ENCODE peak calls at places on chromosomes 1 and 21, in nine cellular contexts. C, N, Q, V, S, F, P, K and W are unnamed samples.

GRCh38 chr1:22295856-22296255 is 153.0 kb upstream of the WNT4 start:
- DNase-seq in P (no peak), Q (no peak), K (no peak), C (no peak), V (no peak), S (no peak), F (no peak), N (no peak), W (no peak)

GRCh38 chr1:209769171-209769904 is 13.5 kb downstream of the TRAF3IP3 start:
- DNase-seq in V (peak; percentile 90), P (peak; percentile 77), N (peak; percentile 90), C (peak; percentile 34), F (peak; percentile 91), S (peak; percentile 64), K (peak; percentile 91), Q (no peak), W (peak; percentile 76)

GRCh38 chr1:79549191-79549590 is 542.7 kb upstream of the ADGRL4 start:
- DNase-seq in Q (no peak), K (no peak), C (no peak), N (no peak), V (no peak), S (no peak), P (no peak), F (no peak), W (no peak)

GRCh38 chr1:31509124-31510072 is 66.9 kb upstream of the TINAGL1 start:
- DNase-seq in Q (no peak), S (no peak), C (no peak), P (no peak), V (no peak), N (no peak), F (peak; percentile 77), K (no peak), W (no peak)

GRCh38 chr1:54600947-54601725 is 22.2 kb downstream of the FAM151A start:
- DNase-seq in Q (no peak), C (no peak), P (no peak), N (no peak), F (no peak), S (no peak), V (no peak), K (no peak), W (no peak)

GRCh38 chr1:39671793-39672550 is at the start of gene NT5C1A:
- DNase-seq in P (no peak), C (peak; percentile 64), N (peak; percentile 46), Q (peak; percentile 71), S (no peak), K (peak; percentile 56), F (no peak), V (no peak), W (peak; percentile 69)

GRCh38 chr1:11400567-11400966 is 78.4 kb upstream of the DISP3 start:
- DNase-seq in N (no peak), Q (no peak), C (no peak), V (no peak), K (no peak), F (no peak), P (no peak), S (no peak), W (no peak)

GRCh38 chr1:17732475-17732874 is 22.7 kb upstream of the ACTL8 start:
- DNase-seq in S (no peak), Q (no peak), K (no peak), V (no peak), P (no peak), F (no peak), N (peak; percentile 87), C (no peak), W (no peak)

GRCh38 chr1:225903623-225904022 is 14.7 kb upstream of the LEFTY1 start:
- DNase-seq in F (no peak), K (no peak), C (no peak), V (no peak), Q (peak; percentile 49), P (no peak), N (no peak), S (no peak), W (no peak)

GRCh38 chr1:206792939-206793607 is 20.8 kb upstream of the IL10 start:
- DNase-seq in F (no peak), C (no peak), N (no peak), S (no peak), Q (no peak), V (no peak), K (no peak), P (no peak), W (no peak)

GRCh38 chr21:46307625-46308024 is 16.0 kb downstream of the C21orf58 start:
- DNase-seq in P (no peak), F (no peak), S (no peak), C (no peak), K (no peak), N (peak; percentile 62), V (no peak), Q (no peak), W (no peak)

GRCh38 chr1:37476460-37477197 is 2.2 kb downstream of the ZC3H12A start:
- DNase-seq in P (no peak), F (peak; percentile 87), V (peak; percentile 96), S (peak; percentile 65), K (peak; percentile 89), Q (peak; percentile 74), C (peak; percentile 85), N (peak; percentile 93), W (peak; percentile 77)

GRCh38 chr1:160416369-160416768 is 16.0 kb downstream of the VANGL2 start:
- DNase-seq in C (no peak), F (no peak), S (no peak), P (no peak), N (peak; percentile 60), K (no peak), Q (peak; percentile 86), V (no peak), W (no peak)

GRCh38 chr1:22105611-22106207 is 37.2 kb downstream of the WNT4 start:
- DNase-seq in F (no peak), P (peak; percentile 39), N (peak; percentile 75), S (peak; percentile 23), C (peak; percentile 46), Q (no peak), V (no peak), K (no peak), W (no peak)

GRCh38 chr1:155529929-155530328 is 32.7 kb downstream of the ASH1L start:
- DNase-seq in V (no peak), Q (no peak), K (no peak), S (no peak), C (no peak), N (no peak), P (no peak), F (no peak), W (no peak)

GRCh38 chr1:192588546-192588945 is 13.0 kb downstream of the RGS1 start:
- DNase-seq in V (no peak), C (no peak), F (no peak), K (no peak), N (peak; percentile 36), S (no peak), Q (no peak), P (no peak), W (no peak)

GRCh38 chr1:107152332-107152731 is 11.5 kb downstream of the NTNG1 start:
- DNase-seq in Q (no peak), K (no peak), N (no peak), V (no peak), F (no peak), P (no peak), S (no peak), C (no peak), W (no peak)

GRCh38 chr1:218460367-218460766 is 115.2 kb downstream of the TGFB2 start:
- DNase-seq in V (peak; percentile 70), P (no peak), C (no peak), N (peak; percentile 62), F (no peak), S (no peak), K (peak; percentile 62), Q (peak; percentile 70), W (no peak)

GRCh38 chr1:184044603-184045376 is 6.7 kb upstream of the TSEN15 start:
- DNase-seq in V (no peak), S (no peak), F (no peak), N (no peak), P (no peak), K (no peak), Q (no peak), C (no peak), W (no peak)

GRCh38 chr1:53284224-53285020 is 43.4 kb downstream of the LRP8 start:
- DNase-seq in N (no peak), K (no peak), Q (no peak), C (no peak), V (no peak), P (no peak), S (no peak), F (no peak), W (no peak)
- H3K36me3 ChIP-seq in N (no peaks in the 10 kb centered on the region), K (no peaks in the 10 kb centered on the region), Q (peaks cover 10% of the 10 kb centered on the region), C (no peaks in the 10 kb centered on the region), V (no peaks in the 10 kb centered on the region), P (no peaks in the 10 kb centered on the region), S (no peaks in the 10 kb centered on the region), F (no peaks in the 10 kb centered on the region), W (no peaks in the 10 kb centered on the region)

DNA sequence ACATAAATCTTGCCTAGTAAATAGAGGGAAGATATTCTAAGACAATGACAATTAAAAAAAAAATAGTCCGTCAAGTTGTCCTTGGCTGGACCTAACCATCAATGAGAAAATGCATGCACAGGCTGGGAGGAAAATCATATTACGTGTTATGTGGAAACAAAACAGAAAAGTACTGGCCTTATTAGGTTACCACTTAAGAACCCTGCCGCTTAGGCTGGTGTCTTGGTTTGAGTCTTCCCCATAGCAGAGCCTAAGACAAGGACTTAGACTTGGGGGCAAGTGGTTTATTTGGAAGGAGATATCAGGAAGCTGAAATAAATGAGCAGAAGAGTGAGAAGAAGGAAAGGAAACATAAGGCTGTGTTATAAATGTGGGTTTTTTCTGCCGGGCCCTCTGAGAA is 186.4 kb downstream of the MRPL39 start:
- DNase-seq in F (no peak), C (no peak), P (no peak), K (no peak), Q (no peak), N (no peak), S (no peak), V (no peak), W (no peak)
- H3K27ac ChIP-seq in F (peak overlapping the region; percentile 64), C (no peak overlapping the region), P (no peak overlapping the region), K (no peak overlapping the region), Q (no peak overlapping the region), N (no peak overlapping the region), S (no peak overlapping the region), V (no peak overlapping the region), W (no peak overlapping the region)

GRCh38 chr1:205504311-205505075 is at the start of gene CDK18:
- DNase-seq in N (no peak), P (peak; percentile 23), S (peak; percentile 15), F (peak; percentile 92), K (peak; percentile 92), C (peak; percentile 92), Q (peak; percentile 96), V (peak; percentile 94), W (peak; percentile 96)
- H3K36me3 ChIP-seq in N (no peaks in the 10 kb centered on the region), P (no peaks in the 10 kb centered on the region), S (no peaks in the 10 kb centered on the region), F (no peaks in the 10 kb centered on the region), K (no peaks in the 10 kb centered on the region), C (no peaks in the 10 kb centered on the region), Q (no peaks in the 10 kb centered on the region), V (no peaks in the 10 kb centered on the region), W (no peaks in the 10 kb centered on the region)

GRCh38 chr1:185720633-185721272 is 13.4 kb upstream of the HMCN1 start:
- DNase-seq in C (no peak), N (peak; percentile 63), V (no peak), Q (no peak), P (no peak), K (no peak), S (peak; percentile 27), F (no peak), W (no peak)

GRCh38 chr1:185719021-185719420 is 15.2 kb upstream of the HMCN1 start:
- DNase-seq in Q (peak; percentile 81), P (no peak), N (peak; percentile 96), K (peak; percentile 65), F (no peak), S (peak; percentile 25), V (peak; percentile 77), C (peak; percentile 17), W (no peak)

GRCh38 chr1:185721553-185721952 is 12.6 kb upstream of the HMCN1 start:
- DNase-seq in K (no peak), S (no peak), F (no peak), Q (no peak), V (no peak), N (peak; percentile 6), P (no peak), C (no peak), W (no peak)

GRCh38 chr1:185716095-185716494 is 18.1 kb upstream of the HMCN1 start:
- DNase-seq in V (no peak), C (no peak), N (no peak), S (no peak), F (no peak), K (no peak), Q (no peak), P (no peak), W (no peak)
- H3K27ac ChIP-seq in V (no peak overlapping the region), C (no peak overlapping the region), N (no peak overlapping the region), S (no peak overlapping the region), F (no peak overlapping the region), K (no peak overlapping the region), Q (no peak overlapping the region), P (no peak overlapping the region), W (no peak overlapping the region)